ENCODE peak calls at places on chromosomes 3 and 15, in eight cellular contexts. O is GM23338; U is K562; H is activated CD4-positive, alpha-beta T cell treated with anti-CD3 and anti-CD28 coated beads, Interleukin-2, amount 50 U/mL, for 4 hours; R is LoVo; L is AG09309; B is occipital lobe; D is cardiac muscle cell. Q is an unnamed sample.
A peak's percentile ranks its signal among the peaks of the same experiment; 100 is the strongest.

GRCh38 chr3:31710123-31710841 is 177.6 kb downstream of the STT3B start:
- DNase-seq in O (no peak), U (no peak), H (no peak), R (no peak), L (no peak), B (no peak), D (no peak), Q (no peak)

GRCh38 chr3:133113526-133113925 is 75.3 kb downstream of the TMEM108 start:
- DNase-seq in O (no peak), U (no peak), H (no peak), R (no peak), L (no peak), B (no peak), D (no peak), Q (peak; percentile 22)

GRCh38 chr3:142904639-142905441 is 16.0 kb upstream of the PCOLCE2 start:
- DNase-seq in O (peak; percentile 79), U (no peak), H (no peak), R (peak; percentile 85), L (no peak), B (no peak), D (peak; percentile 35), Q (no peak)

GRCh38 chr3:27089063-27089462 is 280.1 kb downstream of the NEK10 start:
- DNase-seq in O (no peak), U (no peak), H (no peak), R (no peak), L (no peak), B (no peak), D (no peak), Q (no peak)

GRCh38 chr3:151315136-151315535 is 1.5 kb downstream of the GPR87 start:
- DNase-seq in O (no peak), U (no peak), H (no peak), R (no peak), L (no peak), B (no peak), D (no peak), Q (no peak)

GRCh38 chr3:157844770-157845522 is 261.3 kb downstream of the SHOX2 start:
- DNase-seq in O (no peak), U (no peak), H (no peak), R (no peak), L (peak; percentile 10), B (no peak), D (no peak), Q (no peak)

GRCh38 chr15:98686983-98687382 is 38.6 kb downstream of the IGF1R start:
- DNase-seq in O (no peak), U (no peak), H (no peak), R (no peak), L (no peak), B (no peak), D (no peak), Q (no peak)

GRCh38 chr3:42264399-42265058 is 1.5 kb downstream of the CCK start:
- DNase-seq in O (peak; percentile 82), U (peak; percentile 46), H (no peak), R (no peak), L (no peak), B (peak; percentile 81), D (no peak), Q (no peak)